ENCODE peak calls at places on chromosomes 6 and 20, in nine cellular contexts. One of them, this sample, is unnamed.
A peak's percentile ranks its signal among the peaks of the same experiment; 100 is the strongest.

GRCh38 chr6:156949376-156949775 is 172.2 kb downstream of the ARID1B start:
- DNase-seq in HCT116: peak; percentile 43
- DNase-seq in A549: peak; percentile 22
- DNase-seq in SK-N-SH: no peak
- DNase-seq in GM23338: no peak
- DNase-seq in K562: no peak
- DNase-seq in HepG2: no peak
- DNase-seq in GM12878: no peak
- DNase-seq in Panc1: no peak
- DNase-seq in this sample: no peak

GRCh38 chr6:36625161-36625919 is 31.2 kb downstream of the SRSF3 start:
- DNase-seq in HCT116: no peak
- DNase-seq in A549: no peak
- DNase-seq in SK-N-SH: no peak
- DNase-seq in GM23338: no peak
- DNase-seq in K562: no peak
- DNase-seq in HepG2: no peak
- DNase-seq in GM12878: no peak
- DNase-seq in Panc1: no peak
- DNase-seq in this sample: no peak

GRCh38 chr6:87808005-87808757 is 106.1 kb upstream of the AKIRIN2 start:
- DNase-seq in HCT116: no peak
- DNase-seq in A549: no peak
- DNase-seq in SK-N-SH: no peak
- DNase-seq in GM23338: no peak
- DNase-seq in K562: no peak
- DNase-seq in HepG2: no peak
- DNase-seq in GM12878: no peak
- DNase-seq in Panc1: peak; percentile 57
- DNase-seq in this sample: no peak

GRCh38 chr6:41581381-41581991 is 35.3 kb downstream of the FOXP4 start:
- DNase-seq in HCT116: peak; percentile 33
- DNase-seq in A549: peak; percentile 82
- DNase-seq in SK-N-SH: peak; percentile 63
- DNase-seq in GM23338: no peak
- DNase-seq in K562: no peak
- DNase-seq in HepG2: no peak
- DNase-seq in GM12878: no peak
- DNase-seq in Panc1: no peak
- DNase-seq in this sample: no peak

GRCh38 chr6:170295519-170296422 is 4.9 kb upstream of the DLL1 start:
- DNase-seq in HCT116: no peak
- DNase-seq in A549: no peak
- DNase-seq in SK-N-SH: peak; percentile 78
- DNase-seq in GM23338: peak; percentile 95
- DNase-seq in K562: peak; percentile 68
- DNase-seq in HepG2: no peak
- DNase-seq in GM12878: no peak
- DNase-seq in Panc1: no peak
- DNase-seq in this sample: peak; percentile 13

GRCh38 chr20:16692442-16692841 is 37.4 kb upstream of the SNRPB2 start:
- DNase-seq in HCT116: no peak
- DNase-seq in A549: no peak
- DNase-seq in SK-N-SH: no peak
- DNase-seq in GM23338: no peak
- DNase-seq in K562: no peak
- DNase-seq in HepG2: no peak
- DNase-seq in GM12878: no peak
- DNase-seq in Panc1: no peak
- DNase-seq in this sample: no peak

GRCh38 chr6:125588268-125588667 is 161.2 kb upstream of the HEY2 start:
- DNase-seq in HCT116: no peak
- DNase-seq in A549: no peak
- DNase-seq in SK-N-SH: no peak
- DNase-seq in GM23338: no peak
- DNase-seq in K562: no peak
- DNase-seq in HepG2: no peak
- DNase-seq in GM12878: no peak
- DNase-seq in Panc1: no peak
- DNase-seq in this sample: no peak

GRCh38 chr6:22883061-22883717 is 313.8 kb downstream of the HDGFL1 start:
- DNase-seq in HCT116: no peak
- DNase-seq in A549: no peak
- DNase-seq in SK-N-SH: no peak
- DNase-seq in GM23338: no peak
- DNase-seq in K562: no peak
- DNase-seq in HepG2: no peak
- DNase-seq in GM12878: no peak
- DNase-seq in Panc1: no peak
- DNase-seq in this sample: no peak

GRCh38 chr6:121442591-121442990 is 7.1 kb downstream of the GJA1 start:
- DNase-seq in HCT116: no peak
- DNase-seq in A549: no peak
- DNase-seq in SK-N-SH: no peak
- DNase-seq in GM23338: peak; percentile 30
- DNase-seq in K562: no peak
- DNase-seq in HepG2: no peak
- DNase-seq in GM12878: no peak
- DNase-seq in Panc1: no peak
- DNase-seq in this sample: no peak

GRCh38 chr20:31943052-31943471 is 8.8 kb downstream of the PDRG1 start:
- DNase-seq in HCT116: no peak
- DNase-seq in A549: no peak
- DNase-seq in SK-N-SH: no peak
- DNase-seq in GM23338: no peak
- DNase-seq in K562: no peak
- DNase-seq in HepG2: no peak
- DNase-seq in GM12878: no peak
- DNase-seq in Panc1: no peak
- DNase-seq in this sample: no peak

GRCh38 chr6:42344756-42345155 is 107.0 kb downstream of the TRERF1 start:
- DNase-seq in HCT116: no peak
- DNase-seq in A549: no peak
- DNase-seq in SK-N-SH: no peak
- DNase-seq in GM23338: no peak
- DNase-seq in K562: no peak
- DNase-seq in HepG2: no peak
- DNase-seq in GM12878: no peak
- DNase-seq in Panc1: no peak
- DNase-seq in this sample: no peak

GRCh38 chr6:25193147-25193864 is 85.9 kb upstream of the CARMIL1 start:
- DNase-seq in HCT116: peak; percentile 58
- DNase-seq in A549: peak; percentile 25
- DNase-seq in SK-N-SH: no peak
- DNase-seq in GM23338: no peak
- DNase-seq in K562: no peak
- DNase-seq in HepG2: no peak
- DNase-seq in GM12878: no peak
- DNase-seq in Panc1: peak; percentile 17
- DNase-seq in this sample: no peak

GRCh38 chr20:37622728-37623127 is 71.1 kb upstream of the CTNNBL1 start:
- DNase-seq in HCT116: no peak
- DNase-seq in A549: no peak
- DNase-seq in SK-N-SH: no peak
- DNase-seq in GM23338: peak; percentile 46
- DNase-seq in K562: no peak
- DNase-seq in HepG2: no peak
- DNase-seq in GM12878: no peak
- DNase-seq in Panc1: no peak
- DNase-seq in this sample: no peak

GRCh38 chr6:163661271-163661671 is 246.8 kb downstream of the QKI start:
- DNase-seq in HCT116: no peak
- DNase-seq in A549: no peak
- DNase-seq in SK-N-SH: no peak
- DNase-seq in GM23338: no peak
- DNase-seq in K562: no peak
- DNase-seq in HepG2: no peak
- DNase-seq in GM12878: peak; percentile 38
- DNase-seq in Panc1: no peak
- DNase-seq in this sample: no peak

GRCh38 chr20:42430525-42431046 is 759.1 kb downstream of the PTPRT start:
- DNase-seq in HCT116: no peak
- DNase-seq in A549: no peak
- DNase-seq in SK-N-SH: no peak
- DNase-seq in GM23338: no peak
- DNase-seq in K562: no peak
- DNase-seq in HepG2: no peak
- DNase-seq in GM12878: no peak
- DNase-seq in Panc1: no peak
- DNase-seq in this sample: no peak

GRCh38 chr6:68139130-68139529 is 496.0 kb upstream of the ADGRB3 start:
- DNase-seq in HCT116: no peak
- DNase-seq in A549: no peak
- DNase-seq in SK-N-SH: no peak
- DNase-seq in GM23338: peak; percentile 54
- DNase-seq in K562: no peak
- DNase-seq in HepG2: no peak
- DNase-seq in GM12878: no peak
- DNase-seq in Panc1: no peak
- DNase-seq in this sample: no peak

GRCh38 chr6:39594304-39594703 is 130.9 kb downstream of the KIF6 start:
- DNase-seq in HCT116: no peak
- DNase-seq in A549: no peak
- DNase-seq in SK-N-SH: no peak
- DNase-seq in GM23338: no peak
- DNase-seq in K562: no peak
- DNase-seq in HepG2: no peak
- DNase-seq in GM12878: no peak
- DNase-seq in Panc1: no peak
- DNase-seq in this sample: no peak

GRCh38 chr6:79031821-79032590 is 46.0 kb downstream of the PHIP start:
- DNase-seq in HCT116: no peak
- DNase-seq in A549: no peak
- DNase-seq in SK-N-SH: no peak
- DNase-seq in GM23338: no peak
- DNase-seq in K562: no peak
- DNase-seq in HepG2: no peak
- DNase-seq in GM12878: no peak
- DNase-seq in Panc1: no peak
- DNase-seq in this sample: no peak

GRCh38 chr6:53960311-53960710 is 150.9 kb upstream of the MLIP start:
- DNase-seq in HCT116: no peak
- DNase-seq in A549: no peak
- DNase-seq in SK-N-SH: no peak
- DNase-seq in GM23338: no peak
- DNase-seq in K562: no peak
- DNase-seq in HepG2: no peak
- DNase-seq in GM12878: no peak
- DNase-seq in Panc1: no peak
- DNase-seq in this sample: no peak

GRCh38 chr6:37620519-37620918 is 77.2 kb downstream of the MDGA1 start:
- DNase-seq in HCT116: no peak
- DNase-seq in A549: no peak
- DNase-seq in SK-N-SH: no peak
- DNase-seq in GM23338: no peak
- DNase-seq in K562: no peak
- DNase-seq in HepG2: peak; percentile 73
- DNase-seq in GM12878: no peak
- DNase-seq in Panc1: no peak
- DNase-seq in this sample: peak; percentile 35

DNA sequence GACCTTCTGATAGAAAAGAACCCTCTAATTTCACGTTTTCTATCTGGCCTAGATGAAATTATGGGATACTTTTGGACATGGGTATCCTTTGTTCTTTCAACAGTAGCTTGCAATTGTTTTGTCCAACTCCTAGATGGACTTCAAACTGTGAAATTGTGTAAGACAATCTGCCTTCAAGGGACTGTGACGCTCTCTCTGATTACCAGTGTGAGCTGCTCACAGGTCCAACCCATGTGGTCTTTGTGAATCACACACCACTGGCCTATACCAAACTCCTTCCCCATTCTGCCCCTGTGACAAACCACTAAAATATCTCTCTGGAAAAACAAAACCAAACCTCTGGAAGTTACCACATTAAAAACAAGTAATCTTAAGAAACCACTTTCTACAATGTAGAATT is 59.5 kb downstream of the NINL start:
- DNase-seq in HCT116: no peak
- DNase-seq in A549: peak; percentile 35
- DNase-seq in SK-N-SH: no peak
- DNase-seq in GM23338: no peak
- DNase-seq in K562: no peak
- DNase-seq in HepG2: peak; percentile 97
- DNase-seq in GM12878: no peak
- DNase-seq in Panc1: no peak
- DNase-seq in this sample: no peak
- H3K4me3 ChIP-seq in HCT116: no peak overlapping the region
- H3K4me3 ChIP-seq in A549: no peak overlapping the region
- H3K4me3 ChIP-seq in SK-N-SH: no peak overlapping the region
- H3K4me3 ChIP-seq in GM23338: no peak overlapping the region
- H3K4me3 ChIP-seq in K562: no peak overlapping the region
- H3K4me3 ChIP-seq in HepG2: no peak overlapping the region
- H3K4me3 ChIP-seq in GM12878: no peak overlapping the region
- H3K4me3 ChIP-seq in Panc1: no peak overlapping the region
- H3K4me3 ChIP-seq in this sample: no peak overlapping the region

GRCh38 chr6:105179244-105180065 is at the start of gene POPDC3:
- DNase-seq in HCT116: no peak
- DNase-seq in A549: peak; percentile 41
- DNase-seq in SK-N-SH: peak; percentile 86
- DNase-seq in GM23338: peak; percentile 82
- DNase-seq in K562: no peak
- DNase-seq in HepG2: no peak
- DNase-seq in GM12878: no peak
- DNase-seq in Panc1: no peak
- DNase-seq in this sample: no peak
- TF ChIP-seq REST in HCT116: no peak
- TF ChIP-seq REST in A549: no peak
- TF ChIP-seq REST in SK-N-SH: no peak
- TF ChIP-seq REST in GM23338: no peak
- TF ChIP-seq REST in K562: no peak
- TF ChIP-seq REST in HepG2: no peak
- TF ChIP-seq REST in GM12878: no peak
- TF ChIP-seq REST in Panc1: no peak
- TF ChIP-seq REST in this sample: no peak

GRCh38 chr6:160883999-160884398 is 107.6 kb upstream of the MAP3K4 start:
- DNase-seq in HCT116: no peak
- DNase-seq in A549: no peak
- DNase-seq in SK-N-SH: no peak
- DNase-seq in GM23338: peak; percentile 31
- DNase-seq in K562: no peak
- DNase-seq in HepG2: no peak
- DNase-seq in GM12878: no peak
- DNase-seq in Panc1: no peak
- DNase-seq in this sample: no peak
- H3K27ac ChIP-seq in HCT116: no peak overlapping the region
- H3K27ac ChIP-seq in A549: no peak overlapping the region
- H3K27ac ChIP-seq in SK-N-SH: no peak overlapping the region
- H3K27ac ChIP-seq in GM23338: no peak overlapping the region
- H3K27ac ChIP-seq in K562: no peak overlapping the region
- H3K27ac ChIP-seq in HepG2: no peak overlapping the region
- H3K27ac ChIP-seq in GM12878: no peak overlapping the region
- H3K27ac ChIP-seq in Panc1: no peak overlapping the region
- H3K27ac ChIP-seq in this sample: no peak overlapping the region

DNA sequence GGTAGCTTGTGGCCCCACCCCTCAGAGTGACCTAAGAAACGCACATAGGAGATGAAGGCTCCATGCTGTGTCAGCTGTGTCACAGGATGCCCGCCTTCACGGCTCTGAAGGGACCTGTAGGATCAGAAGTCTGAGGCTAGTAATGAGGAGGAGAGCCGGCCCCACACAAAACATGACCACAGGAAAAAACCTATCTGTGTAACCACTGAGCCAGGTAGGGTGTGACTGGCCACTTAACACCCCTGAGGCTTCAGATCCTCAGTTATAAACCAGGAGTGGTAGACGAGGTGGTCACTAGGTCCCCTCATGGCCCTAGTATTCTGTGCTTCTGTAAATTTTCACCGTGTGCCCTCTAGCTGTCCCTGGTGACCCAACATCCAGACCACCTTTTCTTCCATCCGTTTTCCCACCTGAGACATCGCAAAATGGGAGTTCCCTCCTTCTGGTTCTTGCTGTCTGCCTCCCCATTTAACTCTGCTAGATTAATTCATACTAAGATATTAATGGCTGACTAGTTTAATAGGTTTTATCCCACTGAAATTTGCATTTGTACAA is 52.8 kb downstream of the TBC1D7 start:
- DNase-seq in HCT116: no peak
- DNase-seq in A549: no peak
- DNase-seq in SK-N-SH: no peak
- DNase-seq in GM23338: no peak
- DNase-seq in K562: peak; percentile 43
- DNase-seq in HepG2: no peak
- DNase-seq in GM12878: no peak
- DNase-seq in Panc1: no peak
- DNase-seq in this sample: no peak
- H3K4me3 ChIP-seq in HCT116: no peak overlapping the region
- H3K4me3 ChIP-seq in A549: no peak overlapping the region
- H3K4me3 ChIP-seq in SK-N-SH: no peak overlapping the region
- H3K4me3 ChIP-seq in GM23338: no peak overlapping the region
- H3K4me3 ChIP-seq in K562: peak overlapping the region; percentile 19
- H3K4me3 ChIP-seq in HepG2: no peak overlapping the region
- H3K4me3 ChIP-seq in GM12878: peak overlapping the region; percentile 82
- H3K4me3 ChIP-seq in Panc1: no peak overlapping the region
- H3K4me3 ChIP-seq in this sample: no peak overlapping the region

This sample was measured in HL-60.